ENCODE peak calls at places on chromosomes 16 and 17, in nine cellular contexts. One of them, this sample, is unnamed.

GRCh38 chr16:8575399-8575798 is 14.9 kb downstream of the TMEM114 start:
- DNase-seq in ecto neural progenitor cell: no peak
- DNase-seq in thoracic aorta: no peak
- DNase-seq in esophagus squamous epithelium: no peak
- DNase-seq in activated CD8-positive, alpha-beta memory T cell treated with anti-CD3 and anti-CD28 coated beads, Interleukin-2, amount 50 U/mL, for 48 hours: no peak
- DNase-seq in fibroblast of the conjunctiva: no peak
- DNase-seq in brain pericyte: no peak
- DNase-seq in GF-D8: no peak
- DNase-seq in NCI-H1436: no peak
- DNase-seq in this sample: no peak

GRCh38 chr16:23435500-23435899 is 17.5 kb downstream of the COG7 start:
- DNase-seq in thoracic aorta: no peak
- DNase-seq in brain pericyte: no peak
- DNase-seq in ecto neural progenitor cell: peak; percentile 77
- DNase-seq in NCI-H1436: peak; percentile 54
- DNase-seq in fibroblast of the conjunctiva: peak; percentile 28
- DNase-seq in GF-D8: peak; percentile 98
- DNase-seq in esophagus squamous epithelium: no peak
- DNase-seq in activated CD8-positive, alpha-beta memory T cell treated with anti-CD3 and anti-CD28 coated beads, Interleukin-2, amount 50 U/mL, for 48 hours: peak; percentile 82
- DNase-seq in this sample: peak; percentile 85

GRCh38 chr17:9648521-9649110 is 3.3 kb downstream of the USP43 start:
- DNase-seq in fibroblast of the conjunctiva: no peak
- DNase-seq in brain pericyte: no peak
- DNase-seq in GF-D8: no peak
- DNase-seq in activated CD8-positive, alpha-beta memory T cell treated with anti-CD3 and anti-CD28 coated beads, Interleukin-2, amount 50 U/mL, for 48 hours: no peak
- DNase-seq in NCI-H1436: no peak
- DNase-seq in thoracic aorta: no peak
- DNase-seq in ecto neural progenitor cell: no peak
- DNase-seq in esophagus squamous epithelium: no peak
- DNase-seq in this sample: peak; percentile 93

GRCh38 chr17:79673517-79673916 is 57.2 kb upstream of the ENPP7 start:
- DNase-seq in brain pericyte: no peak
- DNase-seq in fibroblast of the conjunctiva: no peak
- DNase-seq in NCI-H1436: no peak
- DNase-seq in esophagus squamous epithelium: no peak
- DNase-seq in thoracic aorta: no peak
- DNase-seq in ecto neural progenitor cell: no peak
- DNase-seq in GF-D8: no peak
- DNase-seq in activated CD8-positive, alpha-beta memory T cell treated with anti-CD3 and anti-CD28 coated beads, Interleukin-2, amount 50 U/mL, for 48 hours: no peak
- DNase-seq in this sample: no peak

GRCh38 chr17:28978016-28978415 is 26.7 kb upstream of the PHF12 start:
- DNase-seq in GF-D8: no peak
- DNase-seq in thoracic aorta: no peak
- DNase-seq in NCI-H1436: no peak
- DNase-seq in activated CD8-positive, alpha-beta memory T cell treated with anti-CD3 and anti-CD28 coated beads, Interleukin-2, amount 50 U/mL, for 48 hours: no peak
- DNase-seq in ecto neural progenitor cell: no peak
- DNase-seq in fibroblast of the conjunctiva: no peak
- DNase-seq in brain pericyte: no peak
- DNase-seq in esophagus squamous epithelium: no peak
- DNase-seq in this sample: no peak

GRCh38 chr17:18099516-18099915 is 9.0 kb upstream of the MYO15A start:
- DNase-seq in NCI-H1436: no peak
- DNase-seq in thoracic aorta: no peak
- DNase-seq in esophagus squamous epithelium: no peak
- DNase-seq in fibroblast of the conjunctiva: no peak
- DNase-seq in brain pericyte: no peak
- DNase-seq in ecto neural progenitor cell: no peak
- DNase-seq in GF-D8: no peak
- DNase-seq in activated CD8-positive, alpha-beta memory T cell treated with anti-CD3 and anti-CD28 coated beads, Interleukin-2, amount 50 U/mL, for 48 hours: no peak
- DNase-seq in this sample: no peak

GRCh38 chr16:80996688-80997138 is 10.0 kb downstream of the CMC2 start:
- DNase-seq in activated CD8-positive, alpha-beta memory T cell treated with anti-CD3 and anti-CD28 coated beads, Interleukin-2, amount 50 U/mL, for 48 hours: no peak
- DNase-seq in fibroblast of the conjunctiva: no peak
- DNase-seq in NCI-H1436: no peak
- DNase-seq in thoracic aorta: no peak
- DNase-seq in GF-D8: no peak
- DNase-seq in esophagus squamous epithelium: no peak
- DNase-seq in brain pericyte: no peak
- DNase-seq in ecto neural progenitor cell: no peak
- DNase-seq in this sample: no peak

GRCh38 chr16:27511657-27512056 is 38.1 kb downstream of the GTF3C1 start:
- DNase-seq in ecto neural progenitor cell: no peak
- DNase-seq in brain pericyte: no peak
- DNase-seq in fibroblast of the conjunctiva: no peak
- DNase-seq in esophagus squamous epithelium: no peak
- DNase-seq in NCI-H1436: no peak
- DNase-seq in activated CD8-positive, alpha-beta memory T cell treated with anti-CD3 and anti-CD28 coated beads, Interleukin-2, amount 50 U/mL, for 48 hours: no peak
- DNase-seq in thoracic aorta: no peak
- DNase-seq in GF-D8: no peak
- DNase-seq in this sample: no peak

GRCh38 chr17:27654136-27654535 is 23.1 kb downstream of the LGALS9 start:
- DNase-seq in brain pericyte: no peak
- DNase-seq in thoracic aorta: no peak
- DNase-seq in fibroblast of the conjunctiva: no peak
- DNase-seq in GF-D8: no peak
- DNase-seq in activated CD8-positive, alpha-beta memory T cell treated with anti-CD3 and anti-CD28 coated beads, Interleukin-2, amount 50 U/mL, for 48 hours: no peak
- DNase-seq in esophagus squamous epithelium: no peak
- DNase-seq in NCI-H1436: no peak
- DNase-seq in ecto neural progenitor cell: no peak
- DNase-seq in this sample: no peak

GRCh38 chr16:56351481-56351880 is 73.9 kb downstream of the AMFR start:
- DNase-seq in thoracic aorta: no peak
- DNase-seq in ecto neural progenitor cell: no peak
- DNase-seq in NCI-H1436: no peak
- DNase-seq in brain pericyte: no peak
- DNase-seq in activated CD8-positive, alpha-beta memory T cell treated with anti-CD3 and anti-CD28 coated beads, Interleukin-2, amount 50 U/mL, for 48 hours: no peak
- DNase-seq in fibroblast of the conjunctiva: no peak
- DNase-seq in esophagus squamous epithelium: no peak
- DNase-seq in GF-D8: no peak
- DNase-seq in this sample: no peak

GRCh38 chr17:53193044-53193443 is 629.7 kb upstream of the KIF2B start:
- DNase-seq in activated CD8-positive, alpha-beta memory T cell treated with anti-CD3 and anti-CD28 coated beads, Interleukin-2, amount 50 U/mL, for 48 hours: no peak
- DNase-seq in GF-D8: no peak
- DNase-seq in ecto neural progenitor cell: no peak
- DNase-seq in esophagus squamous epithelium: no peak
- DNase-seq in brain pericyte: no peak
- DNase-seq in NCI-H1436: no peak
- DNase-seq in thoracic aorta: no peak
- DNase-seq in fibroblast of the conjunctiva: no peak
- DNase-seq in this sample: no peak

GRCh38 chr16:15507299-15507958 is 73.0 kb downstream of the BMERB1 start:
- DNase-seq in ecto neural progenitor cell: no peak
- DNase-seq in thoracic aorta: no peak
- DNase-seq in esophagus squamous epithelium: no peak
- DNase-seq in fibroblast of the conjunctiva: no peak
- DNase-seq in activated CD8-positive, alpha-beta memory T cell treated with anti-CD3 and anti-CD28 coated beads, Interleukin-2, amount 50 U/mL, for 48 hours: no peak
- DNase-seq in NCI-H1436: no peak
- DNase-seq in brain pericyte: no peak
- DNase-seq in GF-D8: no peak
- DNase-seq in this sample: no peak

GRCh38 chr16:4329354-4329775 is 13.5 kb downstream of the GLIS2 start:
- DNase-seq in fibroblast of the conjunctiva: no peak
- DNase-seq in GF-D8: no peak
- DNase-seq in activated CD8-positive, alpha-beta memory T cell treated with anti-CD3 and anti-CD28 coated beads, Interleukin-2, amount 50 U/mL, for 48 hours: no peak
- DNase-seq in ecto neural progenitor cell: no peak
- DNase-seq in thoracic aorta: no peak
- DNase-seq in brain pericyte: no peak
- DNase-seq in NCI-H1436: no peak
- DNase-seq in esophagus squamous epithelium: no peak
- DNase-seq in this sample: no peak

GRCh38 chr16:88809068-88809675 is 2.6 kb downstream of the APRT start:
- DNase-seq in brain pericyte: no peak
- DNase-seq in ecto neural progenitor cell: no peak
- DNase-seq in fibroblast of the conjunctiva: no peak
- DNase-seq in thoracic aorta: no peak
- DNase-seq in GF-D8: no peak
- DNase-seq in esophagus squamous epithelium: no peak
- DNase-seq in activated CD8-positive, alpha-beta memory T cell treated with anti-CD3 and anti-CD28 coated beads, Interleukin-2, amount 50 U/mL, for 48 hours: no peak
- DNase-seq in NCI-H1436: no peak
- DNase-seq in this sample: no peak

GRCh38 chr17:32568673-32569072 is 81.9 kb downstream of the CDK5R1 start:
- DNase-seq in activated CD8-positive, alpha-beta memory T cell treated with anti-CD3 and anti-CD28 coated beads, Interleukin-2, amount 50 U/mL, for 48 hours: no peak
- DNase-seq in NCI-H1436: no peak
- DNase-seq in fibroblast of the conjunctiva: no peak
- DNase-seq in ecto neural progenitor cell: no peak
- DNase-seq in GF-D8: no peak
- DNase-seq in esophagus squamous epithelium: no peak
- DNase-seq in brain pericyte: no peak
- DNase-seq in thoracic aorta: no peak
- DNase-seq in this sample: peak; percentile 38

GRCh38 chr17:48596000-48596734 is 2.6 kb upstream of the HOXB5 start:
- DNase-seq in GF-D8: no peak
- DNase-seq in NCI-H1436: no peak
- DNase-seq in activated CD8-positive, alpha-beta memory T cell treated with anti-CD3 and anti-CD28 coated beads, Interleukin-2, amount 50 U/mL, for 48 hours: no peak
- DNase-seq in brain pericyte: no peak
- DNase-seq in ecto neural progenitor cell: no peak
- DNase-seq in esophagus squamous epithelium: no peak
- DNase-seq in thoracic aorta: no peak
- DNase-seq in fibroblast of the conjunctiva: no peak
- DNase-seq in this sample: peak; percentile 84

GRCh38 chr17:5595831-5596230 is 11.5 kb upstream of the NLRP1 start:
- DNase-seq in thoracic aorta: no peak
- DNase-seq in ecto neural progenitor cell: no peak
- DNase-seq in brain pericyte: no peak
- DNase-seq in fibroblast of the conjunctiva: no peak
- DNase-seq in esophagus squamous epithelium: no peak
- DNase-seq in GF-D8: no peak
- DNase-seq in NCI-H1436: no peak
- DNase-seq in activated CD8-positive, alpha-beta memory T cell treated with anti-CD3 and anti-CD28 coated beads, Interleukin-2, amount 50 U/mL, for 48 hours: no peak
- DNase-seq in this sample: peak; percentile 25

GRCh38 chr17:80615311-80615710 is 70.7 kb downstream of the RPTOR start:
- DNase-seq in brain pericyte: no peak
- DNase-seq in thoracic aorta: no peak
- DNase-seq in ecto neural progenitor cell: no peak
- DNase-seq in fibroblast of the conjunctiva: no peak
- DNase-seq in esophagus squamous epithelium: no peak
- DNase-seq in GF-D8: no peak
- DNase-seq in NCI-H1436: no peak
- DNase-seq in activated CD8-positive, alpha-beta memory T cell treated with anti-CD3 and anti-CD28 coated beads, Interleukin-2, amount 50 U/mL, for 48 hours: no peak
- DNase-seq in this sample: no peak

GRCh38 chr16:2195316-2196161 is 866 bp downstream of the CASKIN1 start:
- DNase-seq in ecto neural progenitor cell: no peak
- DNase-seq in activated CD8-positive, alpha-beta memory T cell treated with anti-CD3 and anti-CD28 coated beads, Interleukin-2, amount 50 U/mL, for 48 hours: no peak
- DNase-seq in esophagus squamous epithelium: no peak
- DNase-seq in GF-D8: no peak
- DNase-seq in brain pericyte: no peak
- DNase-seq in thoracic aorta: no peak
- DNase-seq in NCI-H1436: no peak
- DNase-seq in fibroblast of the conjunctiva: no peak
- DNase-seq in this sample: no peak

GRCh38 chr17:8941520-8941919 is 24.0 kb downstream of the PIK3R5 start:
- DNase-seq in NCI-H1436: no peak
- DNase-seq in thoracic aorta: no peak
- DNase-seq in GF-D8: no peak
- DNase-seq in activated CD8-positive, alpha-beta memory T cell treated with anti-CD3 and anti-CD28 coated beads, Interleukin-2, amount 50 U/mL, for 48 hours: peak; percentile 81
- DNase-seq in fibroblast of the conjunctiva: no peak
- DNase-seq in esophagus squamous epithelium: no peak
- DNase-seq in brain pericyte: no peak
- DNase-seq in ecto neural progenitor cell: no peak
- DNase-seq in this sample: peak; percentile 48

GRCh38 chr17:38533706-38534497 is 71.8 kb downstream of the SRCIN1 start:
- DNase-seq in brain pericyte: no peak
- DNase-seq in ecto neural progenitor cell: no peak
- DNase-seq in GF-D8: no peak
- DNase-seq in NCI-H1436: no peak
- DNase-seq in fibroblast of the conjunctiva: no peak
- DNase-seq in esophagus squamous epithelium: no peak
- DNase-seq in activated CD8-positive, alpha-beta memory T cell treated with anti-CD3 and anti-CD28 coated beads, Interleukin-2, amount 50 U/mL, for 48 hours: no peak
- DNase-seq in thoracic aorta: no peak
- DNase-seq in this sample: peak; percentile 64

GRCh38 chr17:58330544-58330996 is 2.0 kb upstream of the TSPOAP1 start:
- DNase-seq in ecto neural progenitor cell: no peak
- DNase-seq in fibroblast of the conjunctiva: no peak
- DNase-seq in activated CD8-positive, alpha-beta memory T cell treated with anti-CD3 and anti-CD28 coated beads, Interleukin-2, amount 50 U/mL, for 48 hours: peak; percentile 87
- DNase-seq in thoracic aorta: no peak
- DNase-seq in brain pericyte: no peak
- DNase-seq in esophagus squamous epithelium: no peak
- DNase-seq in NCI-H1436: no peak
- DNase-seq in GF-D8: peak; percentile 60
- DNase-seq in this sample: no peak

GRCh38 chr17:4658478-4659305 is 17.2 kb upstream of the ALOX15 start:
- DNase-seq in esophagus squamous epithelium: no peak
- DNase-seq in ecto neural progenitor cell: no peak
- DNase-seq in fibroblast of the conjunctiva: no peak
- DNase-seq in NCI-H1436: no peak
- DNase-seq in GF-D8: peak; percentile 23
- DNase-seq in activated CD8-positive, alpha-beta memory T cell treated with anti-CD3 and anti-CD28 coated beads, Interleukin-2, amount 50 U/mL, for 48 hours: peak; percentile 78
- DNase-seq in brain pericyte: no peak
- DNase-seq in thoracic aorta: no peak
- DNase-seq in this sample: no peak

GRCh38 chr17:29140631-29141483 is 39.3 kb downstream of the MYO18A start:
- DNase-seq in thoracic aorta: no peak
- DNase-seq in NCI-H1436: peak; percentile 33
- DNase-seq in fibroblast of the conjunctiva: no peak
- DNase-seq in brain pericyte: no peak
- DNase-seq in GF-D8: peak; percentile 48
- DNase-seq in activated CD8-positive, alpha-beta memory T cell treated with anti-CD3 and anti-CD28 coated beads, Interleukin-2, amount 50 U/mL, for 48 hours: peak; percentile 74
- DNase-seq in esophagus squamous epithelium: no peak
- DNase-seq in ecto neural progenitor cell: peak; percentile 66
- DNase-seq in this sample: peak; percentile 90

GRCh38 chr16:28149016-28149888 is 62.5 kb downstream of the XPO6 start:
- DNase-seq in thoracic aorta: no peak
- DNase-seq in ecto neural progenitor cell: no peak
- DNase-seq in activated CD8-positive, alpha-beta memory T cell treated with anti-CD3 and anti-CD28 coated beads, Interleukin-2, amount 50 U/mL, for 48 hours: no peak
- DNase-seq in GF-D8: no peak
- DNase-seq in fibroblast of the conjunctiva: no peak
- DNase-seq in esophagus squamous epithelium: no peak
- DNase-seq in brain pericyte: no peak
- DNase-seq in NCI-H1436: no peak
- DNase-seq in this sample: no peak

GRCh38 chr16:87860553-87861299 is 8.6 kb downstream of the SLC7A5 start:
- DNase-seq in ecto neural progenitor cell: no peak
- DNase-seq in thoracic aorta: no peak
- DNase-seq in fibroblast of the conjunctiva: no peak
- DNase-seq in activated CD8-positive, alpha-beta memory T cell treated with anti-CD3 and anti-CD28 coated beads, Interleukin-2, amount 50 U/mL, for 48 hours: no peak
- DNase-seq in NCI-H1436: no peak
- DNase-seq in GF-D8: peak; percentile 33
- DNase-seq in esophagus squamous epithelium: no peak
- DNase-seq in brain pericyte: peak; percentile 66
- DNase-seq in this sample: peak; percentile 82

GRCh38 chr16:69217433-69217832 is 30.5 kb downstream of the SNTB2 start:
- DNase-seq in activated CD8-positive, alpha-beta memory T cell treated with anti-CD3 and anti-CD28 coated beads, Interleukin-2, amount 50 U/mL, for 48 hours: no peak
- DNase-seq in thoracic aorta: no peak
- DNase-seq in GF-D8: no peak
- DNase-seq in brain pericyte: no peak
- DNase-seq in ecto neural progenitor cell: no peak
- DNase-seq in NCI-H1436: no peak
- DNase-seq in fibroblast of the conjunctiva: no peak
- DNase-seq in esophagus squamous epithelium: no peak
- DNase-seq in this sample: no peak

GRCh38 chr17:73166731-73167581 is 2.1 kb downstream of the SSTR2 start:
- DNase-seq in ecto neural progenitor cell: no peak
- DNase-seq in activated CD8-positive, alpha-beta memory T cell treated with anti-CD3 and anti-CD28 coated beads, Interleukin-2, amount 50 U/mL, for 48 hours: no peak
- DNase-seq in esophagus squamous epithelium: no peak
- DNase-seq in GF-D8: peak; percentile 49
- DNase-seq in fibroblast of the conjunctiva: no peak
- DNase-seq in brain pericyte: no peak
- DNase-seq in NCI-H1436: no peak
- DNase-seq in thoracic aorta: no peak
- DNase-seq in this sample: peak; percentile 32

GRCh38 chr16:82432261-82432660 is 194.5 kb upstream of the CDH13 start:
- DNase-seq in esophagus squamous epithelium: no peak
- DNase-seq in GF-D8: no peak
- DNase-seq in thoracic aorta: no peak
- DNase-seq in NCI-H1436: no peak
- DNase-seq in brain pericyte: no peak
- DNase-seq in fibroblast of the conjunctiva: no peak
- DNase-seq in activated CD8-positive, alpha-beta memory T cell treated with anti-CD3 and anti-CD28 coated beads, Interleukin-2, amount 50 U/mL, for 48 hours: no peak
- DNase-seq in ecto neural progenitor cell: no peak
- DNase-seq in this sample: no peak

GRCh38 chr17:37293770-37294169 is 82.0 kb upstream of the C17orf78 start:
- DNase-seq in NCI-H1436: no peak
- DNase-seq in brain pericyte: no peak
- DNase-seq in ecto neural progenitor cell: no peak
- DNase-seq in activated CD8-positive, alpha-beta memory T cell treated with anti-CD3 and anti-CD28 coated beads, Interleukin-2, amount 50 U/mL, for 48 hours: no peak
- DNase-seq in fibroblast of the conjunctiva: no peak
- DNase-seq in GF-D8: no peak
- DNase-seq in esophagus squamous epithelium: no peak
- DNase-seq in thoracic aorta: no peak
- DNase-seq in this sample: no peak

GRCh38 chr16:85417156-85417860 is 195.8 kb upstream of the GSE1 start:
- DNase-seq in NCI-H1436: no peak
- DNase-seq in GF-D8: no peak
- DNase-seq in ecto neural progenitor cell: no peak
- DNase-seq in thoracic aorta: no peak
- DNase-seq in activated CD8-positive, alpha-beta memory T cell treated with anti-CD3 and anti-CD28 coated beads, Interleukin-2, amount 50 U/mL, for 48 hours: no peak
- DNase-seq in fibroblast of the conjunctiva: no peak
- DNase-seq in esophagus squamous epithelium: no peak
- DNase-seq in brain pericyte: no peak
- DNase-seq in this sample: no peak

This sample was measured in islet precursor cell.